ENCODE peak calls at places on chromosomes 13 and 19, in five cellular contexts. One of them, this sample, is unnamed.
A peak's percentile ranks its signal among the peaks of the same experiment; 100 is the strongest.

GRCh38 chr19:30330266-30330665 is 41.9 kb upstream of the ZNF536 start:
- DNase-seq in ascending aorta: no peak
- DNase-seq in AG10803: no peak
- DNase-seq in prostate gland: no peak
- DNase-seq in B cell: no peak
- DNase-seq in this sample: no peak

GRCh38 chr19:14561832-14562351 is 10.0 kb downstream of the NDUFB7 start:
- DNase-seq in ascending aorta: peak; percentile 80
- DNase-seq in AG10803: no peak
- DNase-seq in prostate gland: peak; percentile 38
- DNase-seq in B cell: no peak
- DNase-seq in this sample: no peak

GRCh38 chr19:18108897-18109296 is 11.3 kb downstream of the MAST3 start:
- DNase-seq in ascending aorta: no peak
- DNase-seq in AG10803: no peak
- DNase-seq in prostate gland: no peak
- DNase-seq in B cell: no peak
- DNase-seq in this sample: no peak

GRCh38 chr19:55117063-55117635 is 288 bp downstream of the PPP1R12C start:
- DNase-seq in ascending aorta: no peak
- DNase-seq in AG10803: no peak
- DNase-seq in prostate gland: no peak
- DNase-seq in B cell: no peak
- DNase-seq in this sample: no peak

GRCh38 chr19:39438270-39438934 is 2.7 kb upstream of the RPS16 start:
- DNase-seq in ascending aorta: no peak
- DNase-seq in AG10803: peak; percentile 27
- DNase-seq in prostate gland: no peak
- DNase-seq in B cell: no peak
- DNase-seq in this sample: no peak

GRCh38 chr19:15378529-15379082 is 981 bp downstream of the AKAP8 start:
- DNase-seq in ascending aorta: peak; percentile 66
- DNase-seq in AG10803: peak; percentile 49
- DNase-seq in prostate gland: peak; percentile 45
- DNase-seq in B cell: no peak
- DNase-seq in this sample: no peak

GRCh38 chr13:110010433-110011135 is 224.2 kb upstream of the IRS2 start:
- DNase-seq in ascending aorta: no peak
- DNase-seq in AG10803: no peak
- DNase-seq in prostate gland: no peak
- DNase-seq in B cell: no peak
- DNase-seq in this sample: no peak

GRCh38 chr13:53601181-53601580 is 572.6 kb downstream of the OLFM4 start:
- DNase-seq in ascending aorta: no peak
- DNase-seq in AG10803: no peak
- DNase-seq in prostate gland: no peak
- DNase-seq in B cell: no peak
- DNase-seq in this sample: no peak

GRCh38 chr19:40420766-40421467 is 4.9 kb downstream of the SERTAD1 start:
- DNase-seq in ascending aorta: peak; percentile 97
- DNase-seq in AG10803: peak; percentile 92
- DNase-seq in prostate gland: peak; percentile 93
- DNase-seq in B cell: peak; percentile 73
- DNase-seq in this sample: peak; percentile 75

GRCh38 chr19:47863514-47863936 is 4.5 kb downstream of the TPRX2 start:
- DNase-seq in ascending aorta: peak; percentile 78
- DNase-seq in AG10803: peak; percentile 56
- DNase-seq in prostate gland: peak; percentile 54
- DNase-seq in B cell: peak; percentile 67
- DNase-seq in this sample: peak; percentile 1

GRCh38 chr19:42176649-42176989 is 40.9 kb downstream of the DEDD2 start:
- DNase-seq in ascending aorta: no peak
- DNase-seq in AG10803: no peak
- DNase-seq in prostate gland: no peak
- DNase-seq in B cell: no peak
- DNase-seq in this sample: no peak

GRCh38 chr13:40206241-40207109 is 460.0 kb downstream of the FOXO1 start:
- DNase-seq in ascending aorta: no peak
- DNase-seq in AG10803: no peak
- DNase-seq in prostate gland: no peak
- DNase-seq in B cell: peak; percentile 58
- DNase-seq in this sample: no peak

GRCh38 chr13:41533676-41534075 is 76.3 kb downstream of the RGCC start:
- DNase-seq in ascending aorta: no peak
- DNase-seq in AG10803: peak; percentile 48
- DNase-seq in prostate gland: no peak
- DNase-seq in B cell: no peak
- DNase-seq in this sample: no peak

GRCh38 chr19:50230379-50231351 is 27.2 kb downstream of the MYH14 start:
- DNase-seq in ascending aorta: no peak
- DNase-seq in AG10803: no peak
- DNase-seq in prostate gland: no peak
- DNase-seq in B cell: no peak
- DNase-seq in this sample: no peak

GRCh38 chr13:60273971-60274370 is 110.2 kb upstream of the DIAPH3 start:
- DNase-seq in ascending aorta: no peak
- DNase-seq in AG10803: no peak
- DNase-seq in prostate gland: no peak
- DNase-seq in B cell: no peak
- DNase-seq in this sample: peak; percentile 1

GRCh38 chr19:51002542-51003311 is 1.3 kb upstream of the KLK8 start:
- DNase-seq in ascending aorta: no peak
- DNase-seq in AG10803: no peak
- DNase-seq in prostate gland: no peak
- DNase-seq in B cell: no peak
- DNase-seq in this sample: no peak

GRCh38 chr19:42292963-42293362 is 9.0 kb upstream of the PRR19 start:
- DNase-seq in ascending aorta: no peak
- DNase-seq in AG10803: no peak
- DNase-seq in prostate gland: no peak
- DNase-seq in B cell: no peak
- DNase-seq in this sample: no peak

GRCh38 chr19:4061683-4062575 is 4.8 kb downstream of the ZBTB7A start:
- DNase-seq in ascending aorta: no peak
- DNase-seq in AG10803: no peak
- DNase-seq in prostate gland: peak; percentile 57
- DNase-seq in B cell: no peak
- DNase-seq in this sample: peak; percentile 78

GRCh38 chr19:34506026-34506370 is 24.4 kb downstream of the WTIP start:
- DNase-seq in ascending aorta: peak; percentile 55
- DNase-seq in AG10803: no peak
- DNase-seq in prostate gland: no peak
- DNase-seq in B cell: no peak
- DNase-seq in this sample: no peak

GRCh38 chr19:34504809-34505291 is 23.3 kb downstream of the WTIP start:
- DNase-seq in ascending aorta: peak; percentile 62
- DNase-seq in AG10803: no peak
- DNase-seq in prostate gland: no peak
- DNase-seq in B cell: no peak
- DNase-seq in this sample: no peak

GRCh38 chr19:34505321-34506025 is 23.9 kb downstream of the WTIP start:
- DNase-seq in ascending aorta: peak; percentile 62
- DNase-seq in AG10803: no peak
- DNase-seq in prostate gland: no peak
- DNase-seq in B cell: no peak
- DNase-seq in this sample: no peak

GRCh38 chr19:34507414-34508067 is 26.0 kb downstream of the WTIP start:
- DNase-seq in ascending aorta: peak; percentile 37
- DNase-seq in AG10803: no peak
- DNase-seq in prostate gland: no peak
- DNase-seq in B cell: no peak
- DNase-seq in this sample: no peak

DNA sequence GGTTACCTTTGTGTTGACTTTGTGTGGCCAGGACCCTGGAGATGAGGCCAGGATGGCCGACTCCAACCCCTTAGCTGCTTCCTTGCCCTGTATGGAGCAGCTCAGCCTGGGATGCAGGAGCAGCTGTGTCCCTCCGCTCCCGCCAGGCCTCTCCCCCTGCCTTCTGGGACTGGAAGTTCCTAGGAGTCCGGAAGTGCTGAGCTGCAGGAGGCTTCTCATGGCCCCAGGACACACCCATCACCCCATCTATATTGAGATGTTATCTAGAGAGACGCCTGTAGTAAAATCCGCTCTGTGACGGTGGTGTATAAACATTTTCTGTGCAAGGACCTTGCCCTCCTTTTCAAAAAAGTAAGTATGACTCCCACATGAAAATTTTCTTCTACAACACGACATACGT is 27.0 kb downstream of the WTIP start:
- DNase-seq in ascending aorta: peak; percentile 61
- DNase-seq in AG10803: no peak
- DNase-seq in prostate gland: no peak
- DNase-seq in B cell: no peak
- DNase-seq in this sample: no peak
- TF ChIP-seq CTCF in ascending aorta: no peak
- TF ChIP-seq CTCF in AG10803: no peak
- TF ChIP-seq CTCF in prostate gland: no peak
- TF ChIP-seq CTCF in B cell: no peak
- TF ChIP-seq CTCF in this sample: no peak

GRCh38 chr13:23161176-23161825 is 19.5 kb upstream of the SGCG start:
- DNase-seq in ascending aorta: no peak
- DNase-seq in AG10803: peak; percentile 46
- DNase-seq in prostate gland: no peak
- DNase-seq in B cell: no peak
- DNase-seq in this sample: no peak

GRCh38 chr13:23160241-23161175 is 20.3 kb upstream of the SGCG start:
- DNase-seq in ascending aorta: no peak
- DNase-seq in AG10803: peak; percentile 43
- DNase-seq in prostate gland: no peak
- DNase-seq in B cell: no peak
- DNase-seq in this sample: no peak

GRCh38 chr13:23159587-23160240 is 21.1 kb upstream of the SGCG start:
- DNase-seq in ascending aorta: no peak
- DNase-seq in AG10803: no peak
- DNase-seq in prostate gland: no peak
- DNase-seq in B cell: no peak
- DNase-seq in this sample: no peak

GRCh38 chr13:23159205-23159586 is 21.6 kb upstream of the SGCG start:
- DNase-seq in ascending aorta: peak; percentile 74
- DNase-seq in AG10803: peak; percentile 42
- DNase-seq in prostate gland: no peak
- DNase-seq in B cell: no peak
- DNase-seq in this sample: no peak
- TF ChIP-seq CTCF in ascending aorta: peak; percentile 49
- TF ChIP-seq CTCF in AG10803: peak; percentile 80
- TF ChIP-seq CTCF in prostate gland: no peak
- TF ChIP-seq CTCF in B cell: peak; percentile 39
- TF ChIP-seq CTCF in this sample: peak; percentile 50

DNA sequence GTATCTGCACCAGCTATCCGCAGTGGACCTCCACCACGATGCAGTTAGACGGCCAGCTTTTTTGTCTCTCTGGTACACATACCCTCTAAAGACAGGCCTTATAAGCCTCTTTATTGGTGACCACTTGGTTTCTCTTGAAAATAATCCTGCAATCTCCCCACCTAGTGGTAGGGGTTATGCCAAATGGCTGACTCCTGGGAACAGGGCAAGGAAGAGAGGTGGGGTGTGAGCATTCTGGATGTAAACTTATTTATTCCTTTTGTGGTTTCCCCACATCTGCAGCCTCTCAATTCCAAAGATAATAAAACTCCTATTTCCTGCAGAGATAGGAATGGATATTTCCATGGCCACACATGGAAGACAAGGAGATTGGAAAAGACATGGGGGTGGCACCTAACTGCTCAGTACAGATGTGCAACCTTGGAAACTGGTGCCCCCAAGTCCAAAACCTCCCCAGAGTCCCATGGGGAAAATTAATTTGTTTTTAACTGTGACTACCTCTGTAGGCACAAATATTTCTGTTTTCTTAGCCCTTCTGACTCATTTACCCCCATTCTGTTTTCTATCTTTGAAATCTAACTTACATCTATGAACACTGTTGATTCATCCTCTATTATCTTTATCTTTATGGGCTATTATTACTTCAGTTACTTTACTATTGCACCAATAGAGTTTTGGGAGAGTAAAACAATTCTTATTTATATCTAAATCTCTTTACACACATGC is 112.7 kb upstream of the TSHZ3 start:
- DNase-seq in ascending aorta: no peak
- DNase-seq in AG10803: no peak
- DNase-seq in prostate gland: no peak
- DNase-seq in B cell: no peak
- DNase-seq in this sample: no peak
- TF ChIP-seq CTCF in ascending aorta: no peak
- TF ChIP-seq CTCF in AG10803: peak; percentile 47
- TF ChIP-seq CTCF in prostate gland: no peak
- TF ChIP-seq CTCF in B cell: no peak
- TF ChIP-seq CTCF in this sample: peak; percentile 25

GRCh38 chr13:48985751-48986150 is 10.0 kb downstream of the FNDC3A start:
- DNase-seq in ascending aorta: no peak
- DNase-seq in AG10803: peak; percentile 4
- DNase-seq in prostate gland: no peak
- DNase-seq in B cell: no peak
- DNase-seq in this sample: no peak
- TF ChIP-seq CTCF in ascending aorta: no peak
- TF ChIP-seq CTCF in AG10803: no peak
- TF ChIP-seq CTCF in prostate gland: no peak
- TF ChIP-seq CTCF in B cell: no peak
- TF ChIP-seq CTCF in this sample: no peak

GRCh38 chr13:44243198-44243852 is 130.3 kb upstream of the SERP2 start:
- DNase-seq in ascending aorta: no peak
- DNase-seq in AG10803: peak; percentile 55
- DNase-seq in prostate gland: no peak
- DNase-seq in B cell: peak; percentile 61
- DNase-seq in this sample: no peak
- TF ChIP-seq CTCF in ascending aorta: peak; percentile 20
- TF ChIP-seq CTCF in AG10803: peak; percentile 42
- TF ChIP-seq CTCF in prostate gland: no peak
- TF ChIP-seq CTCF in B cell: peak; percentile 60
- TF ChIP-seq CTCF in this sample: peak; percentile 22

GRCh38 chr13:27176772-27177171 is 5.2 kb upstream of the USP12 start:
- DNase-seq in ascending aorta: no peak
- DNase-seq in AG10803: no peak
- DNase-seq in prostate gland: no peak
- DNase-seq in B cell: no peak
- DNase-seq in this sample: no peak

GRCh38 chr13:27182054-27182453 is 10.4 kb upstream of the USP12 start:
- DNase-seq in ascending aorta: no peak
- DNase-seq in AG10803: no peak
- DNase-seq in prostate gland: no peak
- DNase-seq in B cell: no peak
- DNase-seq in this sample: no peak

GRCh38 chr13:27182844-27183497 is 11.4 kb upstream of the USP12 start:
- DNase-seq in ascending aorta: peak; percentile 91
- DNase-seq in AG10803: peak; percentile 80
- DNase-seq in prostate gland: no peak
- DNase-seq in B cell: no peak
- DNase-seq in this sample: no peak

GRCh38 chr13:27174766-27175455 is 3.3 kb upstream of the USP12 start:
- DNase-seq in ascending aorta: no peak
- DNase-seq in AG10803: peak; percentile 20
- DNase-seq in prostate gland: no peak
- DNase-seq in B cell: no peak
- DNase-seq in this sample: no peak

GRCh38 chr13:27177852-27178251 is 6.2 kb upstream of the USP12 start:
- DNase-seq in ascending aorta: no peak
- DNase-seq in AG10803: no peak
- DNase-seq in prostate gland: no peak
- DNase-seq in B cell: no peak
- DNase-seq in this sample: no peak
- TF ChIP-seq CTCF in ascending aorta: no peak
- TF ChIP-seq CTCF in AG10803: no peak
- TF ChIP-seq CTCF in prostate gland: no peak
- TF ChIP-seq CTCF in B cell: no peak
- TF ChIP-seq CTCF in this sample: no peak

This sample was measured in LNCaP clone FGC.